ENCODE peak calls at places on chromosomes 4 and X, in five cellular contexts. X, D, G, U and T are unnamed samples.

GRCh38 chr4:51906167-51906647 is 63.3 kb downstream of the DCUN1D4 start:
- DNase-seq in X (no peak), G (no peak), U (peak), D (peak), T (no peak)

GRCh38 chr4:40254961-40255721 is 58.3 kb downstream of the RHOH start:
- DNase-seq in D (peak), X (no peak), U (no peak), G (no peak), T (no peak)

GRCh38 chr4:159549092-159549491 is 446.2 kb downstream of the RAPGEF2 start:
- DNase-seq in G (no peak), U (no peak), X (no peak), D (peak), T (no peak)

GRCh38 chrX:155864655-155865054 is 16.5 kb upstream of the VAMP7 start:
- DNase-seq in X (no peak), U (no peak), G (no peak), D (no peak), T (no peak)

GRCh38 chr4:158817562-158818370 is 48.9 kb downstream of the FNIP2 start:
- DNase-seq in X (no peak), G (no peak), D (no peak), U (no peak), T (no peak)

GRCh38 chr4:68358988-68359387 is 9.1 kb upstream of the YTHDC1 start:
- DNase-seq in X (no peak), G (no peak), U (no peak), D (no peak), T (no peak)

GRCh38 chr4:14679906-14680305 is 322.4 kb upstream of the CPEB2 start:
- DNase-seq in X (no peak), U (no peak), D (no peak), G (no peak), T (no peak)

GRCh38 chr4:145107126-145107525 is 9.0 kb downstream of the ABCE1 start:
- DNase-seq in G (no peak), X (no peak), U (no peak), D (no peak), T (no peak)

GRCh38 chr4:88697113-88697512 is 516 bp downstream of the NAP1L5 start:
- DNase-seq in X (no peak), D (peak), U (peak), G (no peak), T (no peak)

GRCh38 chr4:3257125-3257690 is 8.2 kb downstream of the MSANTD1 start:
- DNase-seq in U (no peak), D (no peak), G (peak), X (peak), T (peak)

GRCh38 chr4:8534129-8534528 is 46.1 kb upstream of the GPR78 start:
- DNase-seq in U (no peak), X (peak), G (peak), D (peak), T (no peak)

GRCh38 chr4:8665406-8666360 is 73.1 kb downstream of the CPZ start:
- DNase-seq in U (no peak), G (no peak), D (peak), X (no peak), T (no peak)

GRCh38 chrX:45306794-45307193 is 106.1 kb upstream of the DIPK2B start:
- DNase-seq in U (no peak), G (no peak), X (no peak), D (no peak), T (no peak)

GRCh38 chrX:65451663-65452062 is 82.9 kb downstream of the LAS1L start:
- DNase-seq in U (peak), G (no peak), X (no peak), D (peak), T (no peak)

GRCh38 chrX:102744307-102744706 is 23.8 kb downstream of the GPRASP3 start:
- DNase-seq in X (no peak), U (no peak), D (no peak), G (no peak), T (no peak)

GRCh38 chr4:154349829-154350228 is 141.8 kb downstream of the DCHS2 start:
- DNase-seq in D (no peak), U (peak), G (no peak), X (no peak), T (no peak)

GRCh38 chrX:30620125-30620524 is 33.1 kb upstream of the GK start:
- DNase-seq in G (no peak), X (no peak), U (no peak), D (peak), T (no peak)

GRCh38 chr4:8728536-8729407 is 136.2 kb downstream of the CPZ start:
- DNase-seq in U (no peak), D (no peak), G (peak), X (peak), T (peak)

GRCh38 chr4:88063634-88064296 is 56.3 kb downstream of the PKD2 start:
- DNase-seq in X (no peak), D (no peak), U (no peak), G (no peak), T (no peak)

GRCh38 chrX:446243-446642 is 59.5 kb upstream of the PPP2R3B start:
- DNase-seq in D (no peak), X (no peak), U (no peak), G (no peak), T (no peak)

GRCh38 chrX:44872319-44872816 is 620 bp upstream of the KDM6A start:
- DNase-seq in G (no peak), D (peak), U (peak), X (peak), T (peak)

GRCh38 chr4:92050875-92051274 is 252.9 kb upstream of the GRID2 start:
- DNase-seq in U (no peak), X (no peak), D (no peak), G (no peak), T (no peak)

DNA sequence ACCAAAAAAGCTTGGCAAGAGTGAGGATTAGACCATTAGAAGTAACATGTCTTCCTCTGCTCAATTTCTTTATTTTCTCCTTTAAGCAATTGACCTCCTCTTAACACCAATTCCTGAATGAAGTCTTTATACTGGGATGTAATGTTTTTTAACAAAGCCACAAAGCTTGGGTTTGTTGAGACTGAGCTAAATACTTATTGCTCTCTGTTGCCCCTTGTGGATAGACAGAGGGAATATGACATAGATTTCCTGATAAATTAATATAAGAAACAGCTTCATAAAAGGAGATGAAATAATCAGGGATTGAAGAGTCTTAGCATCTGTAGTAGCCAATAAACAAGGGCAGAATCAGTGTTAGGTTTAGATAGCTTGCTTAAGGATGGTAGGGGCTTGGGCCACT is 57.6 kb downstream of the CCDC160 start:
- DNase-seq in G (no peak), X (no peak), D (peak), U (peak), T (no peak)
- TF ChIP-seq CTCF in G (no peak), X (no peak), D (peak), U (peak), T (no peak)

DNA sequence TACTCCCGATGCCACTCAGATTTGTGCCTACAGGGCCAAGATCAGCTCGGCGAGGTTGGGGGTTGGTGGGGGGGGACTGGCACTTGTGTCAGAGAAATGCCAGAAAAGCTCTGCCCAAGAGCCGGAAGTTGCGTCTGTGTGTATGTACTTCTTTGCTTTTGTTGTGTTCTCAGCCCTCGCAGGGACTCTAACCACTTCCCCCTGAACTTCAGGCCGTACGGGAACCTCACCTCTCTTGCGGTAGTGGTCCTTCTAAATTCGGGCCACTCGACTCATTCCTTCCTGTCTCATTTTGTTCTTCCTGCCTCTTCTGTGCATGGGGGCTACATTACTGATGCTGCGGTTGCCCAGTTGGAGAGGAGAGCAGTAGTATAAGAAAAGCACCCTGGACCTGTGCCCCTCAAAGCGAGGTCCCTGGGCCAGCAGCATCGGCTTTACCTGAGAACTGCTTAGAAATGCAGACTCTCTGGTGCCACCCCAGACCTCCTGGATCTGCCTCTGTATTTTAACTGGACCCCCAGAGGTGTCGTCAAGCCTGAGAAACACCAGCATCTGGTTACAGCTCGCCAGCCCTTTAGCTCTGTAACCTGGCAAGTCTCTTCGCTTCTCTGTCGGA is 146.3 kb upstream of the RPS6KA3 start:
- DNase-seq in D (no peak), X (peak), U (no peak), G (no peak), T (no peak)
- TF ChIP-seq POLR2A in D (no peak), X (no peak), U (no peak), G (no peak), T (no peak)

GRCh38 chrX:140697618-140698017 is 11.9 kb upstream of the LINC00632 start:
- DNase-seq in G (no peak), D (no peak), U (no peak), X (no peak), T (no peak)
- TF ChIP-seq CTCF in G (no peak), D (no peak), U (no peak), X (no peak), T (no peak)

DNA sequence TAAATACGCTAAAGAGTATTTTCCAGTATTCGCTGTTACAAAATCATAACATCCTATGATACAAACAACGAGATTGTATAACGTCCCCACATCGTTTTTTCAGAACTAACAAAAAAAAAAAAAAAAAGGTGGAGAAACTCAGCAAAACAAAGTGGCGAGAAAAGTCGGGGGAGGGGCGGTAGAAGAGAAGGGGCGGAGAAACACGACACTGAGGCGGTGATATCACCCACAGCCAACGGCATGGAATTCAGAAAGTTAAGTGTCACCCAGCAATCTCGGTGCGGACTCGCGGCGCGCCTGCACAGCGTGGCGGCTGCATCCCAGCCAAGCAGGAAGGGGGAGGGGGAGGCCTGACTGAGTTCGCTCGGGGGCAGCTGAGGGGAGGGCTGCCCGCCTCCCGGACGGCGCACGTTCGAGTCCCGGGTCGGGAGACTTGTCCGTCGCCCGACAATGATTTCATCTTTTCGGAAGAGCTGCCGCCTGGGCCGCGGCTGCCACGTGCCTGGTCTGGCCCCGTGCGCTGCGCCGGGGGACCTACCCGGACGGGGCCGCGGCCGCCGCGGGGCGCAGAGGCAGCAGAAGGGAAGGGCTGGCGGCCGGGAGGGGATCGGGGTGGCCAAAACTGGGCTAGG is 830 bp downstream of the SETD7 start:
- DNase-seq in X (peak), G (peak), U (peak), D (peak), T (peak)
- TF ChIP-seq POLR2A in X (no peak), G (peak), U (no peak), D (peak), T (peak)

DNA sequence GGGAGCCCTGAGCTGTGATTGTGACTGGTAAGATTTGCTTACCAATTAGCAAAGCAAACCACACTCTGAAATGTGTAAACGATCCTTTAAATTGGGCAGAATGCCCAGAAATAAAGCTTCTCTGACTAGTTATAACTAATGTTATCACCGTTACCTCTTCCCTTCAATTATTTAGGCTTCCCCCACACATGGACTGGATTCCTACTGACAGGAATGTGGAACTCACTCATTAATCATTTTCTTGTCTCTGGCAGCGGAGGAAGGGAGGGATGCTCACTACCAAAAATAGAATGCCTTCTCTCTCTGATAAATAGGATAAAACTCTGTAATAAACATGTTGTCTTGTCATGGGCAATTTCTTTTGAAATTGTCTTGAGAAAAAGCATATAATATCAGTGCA is 25.3 kb upstream of the NWD2 start:
- DNase-seq in G (no peak), U (no peak), D (no peak), X (no peak), T (no peak)
- TF ChIP-seq CTCF in G (no peak), U (no peak), D (no peak), X (no peak), T (no peak)

GRCh38 chr4:182019148-182019652 is 224.0 kb upstream of the TENM3 start:
- DNase-seq in U (no peak), D (no peak), X (no peak), G (no peak), T (no peak)
- TF ChIP-seq POLR2A in U (no peak), D (no peak), X (no peak), G (no peak), T (no peak)

GRCh38 chrX:68936186-68936585 is 107.4 kb downstream of the EFNB1 start:
- DNase-seq in X (peak), U (no peak), D (no peak), G (no peak), T (peak)
- TF ChIP-seq CTCF in X (no peak), U (no peak), D (no peak), G (no peak), T (no peak)

GRCh38 chr4:184262901-184263300 is 45.2 kb upstream of the ENPP6 start:
- DNase-seq in G (no peak), U (no peak), X (no peak), D (peak), T (no peak)

GRCh38 chr4:184261246-184261645 is 43.6 kb upstream of the ENPP6 start:
- DNase-seq in D (no peak), X (no peak), U (no peak), G (no peak), T (no peak)

GRCh38 chr4:184263461-184263860 is 45.8 kb upstream of the ENPP6 start:
- DNase-seq in X (no peak), U (no peak), D (no peak), G (no peak), T (no peak)

GRCh38 chr4:184265566-184266351 is 48.1 kb upstream of the ENPP6 start:
- DNase-seq in X (no peak), D (peak), U (peak), G (no peak), T (no peak)

GRCh38 chr4:184263910-184264732 is 46.4 kb upstream of the ENPP6 start:
- DNase-seq in U (peak), X (peak), G (peak), D (peak), T (peak)
- TF ChIP-seq POLR2A in U (no peak), X (no peak), G (no peak), D (no peak), T (no peak)